ENCODE peak calls at places on chromosomes 6 and 20, in nine cellular contexts. Y is upper lobe of left lung, I is sigmoid colon, R is SK-N-SH, U is stomach, J is GM12878, S is H1, O is K562, C is suprapubic skin. X is an unnamed sample.
A peak's percentile ranks its signal among the peaks of the same experiment; 100 is the strongest.

GRCh38 chr6:41522780-41523548 is 23.2 kb upstream of the FOXP4 start:
- DNase-seq in Y (peak; percentile 43), I (no peak), R (no peak), U (no peak), J (no peak), S (no peak), O (no peak), C (no peak), X (no peak)

GRCh38 chr6:140849441-140849840 is 1283.3 kb upstream of the GJE1 start:
- DNase-seq in Y (no peak), I (no peak), R (no peak), U (no peak), J (no peak), S (no peak), O (no peak), C (no peak), X (no peak)

GRCh38 chr6:31945154-31945506 is 765 bp upstream of the CFB start:
- DNase-seq in Y (no peak), I (no peak), R (no peak), U (no peak), J (no peak), S (no peak), O (no peak), C (no peak), X (no peak)

GRCh38 chr6:52019092-52019491 is 68.3 kb downstream of the PKHD1 start:
- DNase-seq in Y (no peak), I (no peak), R (no peak), U (no peak), J (no peak), S (no peak), O (no peak), C (no peak), X (no peak)

GRCh38 chr6:145705561-145705960 is 29.8 kb downstream of the EPM2A start:
- DNase-seq in Y (no peak), I (no peak), R (no peak), U (no peak), J (no peak), S (no peak), O (no peak), C (no peak), X (no peak)

GRCh38 chr6:169723991-169724553 is at the start of gene PHF10:
- DNase-seq in Y (peak; percentile 91), I (no peak), R (peak; percentile 84), U (peak; percentile 33), J (no peak), S (no peak), O (peak; percentile 88), C (no peak), X (peak; percentile 36)

GRCh38 chr6:25482996-25483395 is 169.0 kb upstream of the SCGN start:
- DNase-seq in Y (no peak), I (no peak), R (no peak), U (peak; percentile 35), J (no peak), S (no peak), O (no peak), C (no peak), X (no peak)

GRCh38 chr6:100464910-100465700 is at the start of gene SIM1:
- DNase-seq in Y (peak; percentile 86), I (no peak), R (peak; percentile 92), U (no peak), J (no peak), S (peak; percentile 75), O (no peak), C (peak; percentile 78), X (peak; percentile 31)

GRCh38 chr6:149138093-149138492 is 179.4 kb upstream of the TAB2 start:
- DNase-seq in Y (peak; percentile 22), I (no peak), R (no peak), U (no peak), J (no peak), S (no peak), O (no peak), C (no peak), X (no peak)

GRCh38 chr20:36461600-36462439 is 79.5 kb upstream of the MYL9 start:
- DNase-seq in Y (no peak), I (peak; percentile 85), R (peak; percentile 78), U (peak; percentile 43), J (no peak), S (no peak), O (peak; percentile 76), C (peak; percentile 84), X (peak; percentile 60)

GRCh38 chr6:152316024-152316423 is 321.1 kb downstream of the SYNE1 start:
- DNase-seq in Y (no peak), I (peak; percentile 72), R (no peak), U (no peak), J (no peak), S (no peak), O (no peak), C (no peak), X (no peak)

GRCh38 chr6:29728173-29728879 is 5.1 kb downstream of the HLA-F start:
- DNase-seq in Y (no peak), I (no peak), R (no peak), U (no peak), J (no peak), S (no peak), O (no peak), C (no peak), X (no peak)

GRCh38 chr20:37897008-37897548 is 5.8 kb upstream of the VSTM2L start:
- DNase-seq in Y (peak; percentile 28), I (no peak), R (peak; percentile 76), U (no peak), J (no peak), S (no peak), O (peak; percentile 37), C (no peak), X (no peak)
- TF ChIP-seq EP300 in Y (no peak), I (no peak), R (no peak), U (no peak), J (no peak), S (no peak), O (no peak), C (no peak), X (no peak)

GRCh38 chr20:3409417-3409816 is 1.9 kb upstream of the DNAAF9 start:
- DNase-seq in Y (no peak), I (no peak), R (no peak), U (no peak), J (no peak), S (no peak), O (no peak), C (no peak), X (no peak)

GRCh38 chr20:3413393-3413889 is 6.0 kb upstream of the DNAAF9 start:
- DNase-seq in Y (no peak), I (no peak), R (no peak), U (no peak), J (no peak), S (no peak), O (no peak), C (no peak), X (no peak)

GRCh38 chr20:3412600-3413392 is 5.3 kb upstream of the DNAAF9 start:
- DNase-seq in Y (no peak), I (no peak), R (no peak), U (no peak), J (no peak), S (no peak), O (no peak), C (no peak), X (no peak)

GRCh38 chr20:3410464-3410863 is 3.0 kb upstream of the DNAAF9 start:
- DNase-seq in Y (no peak), I (no peak), R (no peak), U (no peak), J (no peak), S (no peak), O (no peak), C (no peak), X (no peak)

DNA sequence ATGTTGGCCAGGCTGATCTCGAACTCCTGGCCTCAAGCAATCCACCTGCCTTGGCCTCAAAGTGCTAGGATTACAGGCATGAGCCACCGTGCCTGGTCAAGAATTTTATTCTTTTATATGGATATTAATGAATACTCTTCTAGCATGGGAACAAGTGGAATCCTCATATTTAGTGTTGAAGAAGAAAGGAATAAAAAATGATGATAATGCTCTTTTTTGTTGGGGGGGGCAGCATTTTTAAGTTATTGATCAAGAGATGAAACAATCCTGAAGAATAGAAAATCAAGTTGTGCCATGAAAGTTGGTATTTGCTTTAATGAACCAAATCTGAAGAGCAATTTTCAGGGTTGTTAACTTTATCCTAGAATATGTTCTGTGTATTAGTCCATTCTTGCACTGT is 6.7 kb upstream of the DNAAF9 start:
- DNase-seq in Y (no peak), I (no peak), R (no peak), U (no peak), J (no peak), S (no peak), O (no peak), C (no peak), X (no peak)
- TF ChIP-seq POLR2AphosphoS5 in Y (no peak), I (no peak), R (no peak), U (no peak), J (no peak), S (no peak), O (no peak), C (no peak), X (no peak)

DNA sequence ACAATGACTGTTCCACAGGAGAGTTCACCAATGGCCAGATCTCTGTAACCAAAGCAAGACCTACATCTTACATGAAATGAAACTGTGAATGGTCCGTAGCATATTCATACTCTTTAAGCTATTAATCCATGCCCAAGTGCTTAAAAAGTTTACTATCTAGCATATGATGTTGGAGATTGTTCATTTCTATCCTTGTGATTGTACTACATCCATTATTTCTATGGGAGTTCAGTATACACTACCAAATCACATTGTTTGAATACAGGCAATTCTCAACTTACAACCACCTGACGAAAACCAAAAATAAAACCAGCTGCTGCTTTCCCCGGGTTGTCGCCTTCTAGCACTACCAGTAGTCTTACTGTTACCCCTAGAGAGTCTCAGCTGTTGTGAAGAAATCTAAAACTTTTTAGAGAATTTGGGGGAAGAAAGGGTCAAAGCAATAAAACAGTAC is 37.9 kb downstream of the HIVEP2 start:
- DNase-seq in Y (no peak), I (no peak), R (no peak), U (no peak), J (no peak), S (no peak), O (no peak), C (no peak), X (no peak)
- TF ChIP-seq EP300 in Y (no peak), I (no peak), R (no peak), U (no peak), J (no peak), S (no peak), O (no peak), C (no peak), X (no peak)

GRCh38 chr20:50005378-50006020 is 22.7 kb downstream of the SNAI1 start:
- DNase-seq in Y (no peak), I (no peak), R (no peak), U (no peak), J (no peak), S (no peak), O (no peak), C (no peak), X (no peak)
- TF ChIP-seq POLR2AphosphoS5 in Y (no peak), I (no peak), R (no peak), U (no peak), J (no peak), S (no peak), O (no peak), C (no peak), X (no peak)